ENCODE peak calls at places on chromosomes 6 and 20, in seven cellular contexts. Z is psoas muscle, V is fibroblast of pulmonary artery, C is Peyer's patch, Q is tibial artery, L is BJ, U is HFF-Myc. G is an unnamed sample.

GRCh38 chr20:48262955-48263354 is 477.7 kb upstream of the SULF2 start:
- DNase-seq in V (no peak), C (no peak), U (no peak), Q (no peak), L (no peak), Z (no peak), G (no peak)

GRCh38 chr6:125906158-125906998 is 50.2 kb upstream of the HINT3 start:
- DNase-seq in L (no peak), V (peak; percentile 61), Z (no peak), Q (no peak), U (no peak), C (peak; percentile 76), G (no peak)

GRCh38 chr6:106444777-106445507 is 84.4 kb downstream of the CRYBG1 start:
- DNase-seq in Z (no peak), Q (no peak), V (peak; percentile 80), C (no peak), L (no peak), U (peak; percentile 41), G (no peak)

GRCh38 chr6:161406633-161407032 is 132.8 kb upstream of the AGPAT4 start:
- DNase-seq in L (no peak), U (no peak), Q (no peak), V (peak; percentile 87), Z (no peak), C (no peak), G (peak; percentile 88)

GRCh38 chr6:50819906-50820589 is 1.4 kb downstream of the TFAP2B start:
- DNase-seq in L (no peak), V (no peak), Q (no peak), C (no peak), U (no peak), Z (no peak), G (no peak)

GRCh38 chr6:163260111-163260895 is 154.2 kb upstream of the QKI start:
- DNase-seq in Z (peak; percentile 32), V (peak; percentile 47), C (no peak), U (no peak), Q (no peak), L (no peak), G (no peak)

GRCh38 chr6:170097505-170098427 is 193.1 kb downstream of the DLL1 start:
- DNase-seq in Q (peak; percentile 45), V (no peak), L (no peak), C (peak; percentile 21), Z (no peak), U (no peak), G (no peak)

GRCh38 chr6:132812255-132812732 is 2.1 kb upstream of the RPS12 start:
- DNase-seq in Z (no peak), V (peak; percentile 52), U (no peak), L (no peak), Q (no peak), C (no peak), G (no peak)

GRCh38 chr20:24533449-24533848 is 64.0 kb downstream of the SYNDIG1 start:
- DNase-seq in Q (no peak), L (no peak), V (no peak), Z (no peak), U (no peak), C (no peak), G (no peak)

GRCh38 chr6:28137458-28138020 is 4.1 kb upstream of the ZKSCAN8 start:
- DNase-seq in C (no peak), V (peak; percentile 27), Q (no peak), Z (no peak), U (no peak), L (no peak), G (peak; percentile 47)

GRCh38 chr6:30363459-30363858 is 18.5 kb downstream of the RPP21 start:
- DNase-seq in V (no peak), Q (no peak), U (no peak), Z (no peak), L (no peak), C (no peak), G (no peak)

GRCh38 chr6:29651413-29652197 is 5.3 kb upstream of the MOG start:
- DNase-seq in Q (no peak), L (no peak), U (no peak), V (peak; percentile 58), C (no peak), Z (no peak), G (no peak)

GRCh38 chr6:98924647-98925046 is 23.1 kb downstream of the FBXL4 start:
- DNase-seq in Z (no peak), V (no peak), Q (no peak), C (peak; percentile 52), L (no peak), U (no peak), G (no peak)

GRCh38 chr6:5023923-5024322 is 20.1 kb upstream of the RPP40 start:
- DNase-seq in Q (no peak), C (no peak), V (no peak), Z (no peak), L (no peak), U (no peak), G (no peak)

GRCh38 chr6:41518118-41518517 is 28.1 kb upstream of the FOXP4 start:
- DNase-seq in Z (no peak), V (no peak), U (no peak), Q (no peak), C (no peak), L (no peak), G (no peak)

GRCh38 chr6:35668708-35669440 is 19.8 kb downstream of the FKBP5 start:
- DNase-seq in Z (no peak), L (no peak), V (peak; percentile 73), Q (no peak), C (no peak), U (no peak), G (no peak)

GRCh38 chr6:14743126-14743464 is 502.8 kb upstream of the JARID2 start:
- DNase-seq in U (no peak), C (no peak), V (no peak), Z (no peak), Q (no peak), L (peak; percentile 92), G (no peak)

GRCh38 chr6:129680633-129681032 is 29.3 kb downstream of the ARHGAP18 start:
- DNase-seq in V (no peak), L (no peak), C (no peak), Z (no peak), U (no peak), Q (no peak), G (no peak)

GRCh38 chr20:45872626-45873025 is 8.4 kb upstream of the ZSWIM1 start:
- DNase-seq in C (no peak), V (no peak), L (no peak), Q (no peak), Z (no peak), U (no peak), G (no peak)

GRCh38 chr20:58179083-58179431 is 49.4 kb downstream of the ANKRD60 start:
- DNase-seq in V (no peak), L (no peak), Z (no peak), U (no peak), Q (peak; percentile 70), C (no peak), G (no peak)

GRCh38 chr20:5938456-5939029 is 11.8 kb downstream of the TRMT6 start:
- DNase-seq in Q (no peak), Z (no peak), V (no peak), L (no peak), U (no peak), C (no peak), G (no peak)

GRCh38 chr20:5932796-5933195 is 17.5 kb downstream of the TRMT6 start:
- DNase-seq in Z (no peak), U (no peak), L (no peak), C (no peak), Q (no peak), V (no peak), G (no peak)

GRCh38 chr20:5931411-5931810 is 18.9 kb downstream of the TRMT6 start:
- DNase-seq in U (no peak), Q (no peak), V (no peak), C (no peak), Z (no peak), L (no peak), G (no peak)

GRCh38 chr20:5935384-5935783 is 14.9 kb downstream of the TRMT6 start:
- DNase-seq in Q (no peak), Z (no peak), U (no peak), L (no peak), V (no peak), C (no peak), G (no peak)

DNA sequence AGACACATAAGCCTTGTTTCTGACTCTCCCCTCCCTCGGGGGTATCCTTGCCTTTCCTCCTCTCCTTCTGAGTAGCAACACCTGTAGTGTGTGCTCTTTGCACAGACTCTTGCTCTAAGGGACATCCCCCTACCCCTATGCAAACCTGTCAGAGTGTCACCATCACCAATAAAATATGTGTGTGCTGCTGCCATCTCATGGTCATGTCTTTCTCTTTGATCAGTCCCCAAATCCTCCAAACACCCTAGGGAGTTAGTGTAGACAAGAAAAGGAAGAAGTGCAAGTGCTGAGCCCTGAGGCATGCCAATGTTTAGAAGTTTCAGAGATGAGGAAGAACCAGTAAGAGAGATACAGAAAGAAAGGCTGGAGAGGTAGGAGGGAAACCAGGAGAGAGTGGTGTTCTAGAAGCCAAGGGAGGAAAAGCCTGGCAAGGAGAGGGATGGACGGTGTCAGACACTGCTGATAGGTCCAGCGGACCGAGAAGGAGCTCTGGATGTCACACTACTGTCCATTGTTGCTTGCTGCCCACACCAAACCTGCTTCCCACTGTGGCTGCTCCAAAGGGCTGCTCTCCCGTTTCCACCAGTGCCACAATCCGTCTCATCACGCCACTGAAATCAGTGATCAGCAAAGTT is 16.4 kb downstream of the TRMT6 start:
- DNase-seq in V (peak; percentile 36), Q (no peak), U (no peak), Z (no peak), C (no peak), L (no peak), G (no peak)
- TF ChIP-seq CTCF in V (peak; percentile 34), Q (no peak), U (peak; percentile 22), Z (peak; percentile 38), C (no peak), L (no peak), G (peak; percentile 63)

DNA sequence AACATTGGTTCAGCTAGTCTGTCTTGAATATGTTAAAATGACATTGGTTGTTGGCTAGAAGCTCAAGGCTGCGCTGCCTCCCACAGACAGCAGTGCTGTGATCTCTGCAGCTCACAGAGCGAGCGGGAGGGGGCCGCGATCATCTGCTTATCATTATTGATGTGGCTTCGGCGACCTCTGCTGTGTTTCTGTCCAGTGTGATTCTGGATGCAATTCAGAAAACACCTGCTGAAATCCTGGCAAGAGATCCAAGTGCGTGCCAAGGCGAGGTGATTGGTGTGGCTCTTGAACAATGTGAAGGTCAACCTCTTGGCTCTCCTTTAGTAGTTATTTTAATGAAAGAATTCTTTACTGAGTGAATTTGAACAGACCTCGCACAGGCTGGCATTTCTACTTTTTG is 142.3 kb upstream of the SASH1 start:
- DNase-seq in Z (no peak), V (no peak), U (no peak), Q (no peak), L (no peak), C (no peak), G (no peak)
- H3K4me3 ChIP-seq in Z (no peak overlapping the region), V (no peak overlapping the region), U (no peak overlapping the region), Q (no peak overlapping the region), L (no peak overlapping the region), C (no peak overlapping the region), G (no peak overlapping the region)

DNA sequence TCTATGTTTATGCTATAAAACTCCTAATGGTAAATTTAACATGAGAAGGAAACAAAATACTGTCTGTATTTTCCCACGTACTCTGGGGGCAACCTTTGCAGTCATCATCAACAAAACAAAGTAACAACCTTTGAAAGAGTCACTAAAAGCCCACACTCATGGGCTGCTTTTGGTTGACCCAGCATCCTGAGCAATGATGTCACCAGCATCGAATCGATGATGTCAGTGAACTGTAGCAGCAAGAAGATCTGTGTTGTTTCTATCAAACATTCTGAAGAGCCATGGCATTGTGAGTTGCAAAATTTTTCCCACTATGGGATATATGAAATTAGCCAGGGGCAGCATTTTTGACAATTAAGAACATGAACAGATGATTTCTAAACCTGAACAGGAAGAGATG is 300.1 kb downstream of the HIVEP2 start:
- DNase-seq in U (no peak), L (no peak), Z (no peak), Q (no peak), C (no peak), V (no peak), G (no peak)
- TF ChIP-seq CTCF in U (no peak), L (no peak), Z (no peak), Q (no peak), C (no peak), V (no peak), G (no peak)

GRCh38 chr6:17101422-17102257 is at the start of gene STMND1:
- DNase-seq in C (peak; percentile 75), L (no peak), U (no peak), Z (peak; percentile 26), V (peak; percentile 33), Q (no peak), G (no peak)
- H3K4me3 ChIP-seq in C (no peak within 1 kb of the TSS), L (peak within 1 kb of the TSS; percentile 39), U (peak within 1 kb of the TSS; percentile 42), Z (peak within 1 kb of the TSS; percentile 68), V (peak within 1 kb of the TSS; percentile 23), Q (peak within 1 kb of the TSS; percentile 39), G (peak within 1 kb of the TSS; percentile 37)